ENCODE peak calls at places on chromosomes 6 and 20, in four cellular contexts. B is gastrocnemius medialis, L is heart right ventricle, W is uterus. N is an unnamed sample. For H3K4me1, the result is how much of the 10 kb centered on the place peaks cover.

GRCh38 chr6:137661601-137662000 is 167.4 kb upstream of the OLIG3 start:
- DNase-seq in B (no peak), L (peak), W (no peak), N (no peak)

GRCh38 chr6:12136905-12137304 is 124.8 kb downstream of the HIVEP1 start:
- DNase-seq in B (no peak), L (no peak), W (no peak), N (no peak)

GRCh38 chr20:38334016-38334415 is 12.3 kb upstream of the LBP start:
- DNase-seq in B (no peak), L (no peak), W (no peak), N (no peak)

GRCh38 chr6:45538636-45539035 is 160.9 kb upstream of the SUPT3H start:
- DNase-seq in B (peak), L (peak), W (peak), N (no peak)

GRCh38 chr20:32207211-32207625 is 325 bp downstream of the PLAGL2 start:
- DNase-seq in B (no peak), L (no peak), W (peak), N (no peak)

GRCh38 chr6:76403058-76403457 is 330.6 kb upstream of the IMPG1 start:
- DNase-seq in B (no peak), L (no peak), W (no peak), N (no peak)

GRCh38 chr20:38872491-38873049 is 53.6 kb upstream of the FAM83D start:
- DNase-seq in B (no peak), L (no peak), W (no peak), N (no peak)

GRCh38 chr20:60637801-60638200 is 614.3 kb upstream of the CDH4 start:
- DNase-seq in B (no peak), L (no peak), W (no peak), N (no peak)

GRCh38 chr6:125944434-125944816 is 12.1 kb upstream of the HINT3 start:
- DNase-seq in B (peak), L (peak), W (peak), N (peak)

GRCh38 chr6:137492289-137492688 is 1.9 kb downstream of the OLIG3 start:
- DNase-seq in B (no peak), L (no peak), W (no peak), N (no peak)

DNA sequence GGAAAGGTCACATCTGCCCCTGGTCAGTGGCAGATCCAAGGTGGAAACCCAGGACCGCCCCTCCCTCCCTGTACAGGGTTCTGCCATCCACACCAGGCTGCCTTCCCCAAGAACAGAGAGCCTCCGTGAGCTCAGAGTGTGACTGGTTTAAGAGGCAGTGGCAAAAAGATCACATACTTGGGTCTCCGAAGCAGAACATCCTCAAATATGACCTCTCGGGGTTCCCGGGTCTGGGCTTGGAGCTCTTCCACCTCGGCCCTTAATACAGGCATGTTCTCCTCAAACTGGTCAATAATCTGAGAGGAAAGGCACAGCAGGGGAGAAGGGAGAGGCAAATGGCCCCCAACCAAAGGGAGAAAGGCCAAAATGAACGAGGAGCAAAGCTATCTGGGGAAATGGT is 14.8 kb downstream of the C20orf96 start:
- DNase-seq in B (no peak), L (no peak), W (no peak), N (no peak)
- H3K27ac ChIP-seq in B (no peak), L (no peak), W (no peak), N (no peak)

DNA sequence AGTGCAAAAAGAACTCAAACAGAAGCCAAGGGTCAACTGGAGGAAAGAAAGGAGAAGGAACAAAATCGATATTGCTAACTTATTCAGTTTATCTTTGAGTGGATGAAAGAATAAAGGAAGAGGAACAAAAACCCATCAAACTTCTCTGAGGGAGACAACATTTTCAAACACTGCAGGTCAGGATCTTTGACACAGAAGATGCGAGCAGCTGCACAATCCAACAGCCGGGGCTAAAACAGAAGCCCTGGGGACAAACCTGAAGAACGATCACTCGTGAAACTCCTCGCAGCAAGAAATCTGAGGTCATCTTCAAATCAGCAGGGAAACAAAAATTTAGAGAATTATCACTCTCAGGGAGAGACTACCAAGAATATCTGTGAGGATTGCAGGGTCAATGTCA is 14.2 kb downstream of the SLC23A2 start:
- DNase-seq in B (no peak), L (no peak), W (no peak), N (no peak)
- H3K4me3 ChIP-seq in B (no peak), L (no peak), W (no peak), N (no peak)

GRCh38 chr20:57667924-57668782 is 41.7 kb downstream of the PMEPA1 start:
- DNase-seq in B (no peak), L (no peak), W (no peak), N (no peak)
- H3K4me1 ChIP-seq in B (under half), L (under half), W (under half), N (under half)

GRCh38 chr20:64050261-64051032 is 1.0 kb upstream of the SOX18 start:
- DNase-seq in B (no peak), L (no peak), W (no peak), N (no peak)

GRCh38 chr20:64049060-64049886 is at the start of gene SOX18:
- DNase-seq in B (no peak), L (peak), W (no peak), N (no peak)

GRCh38 chr20:64051033-64051452 is 1.6 kb upstream of the SOX18 start:
- DNase-seq in B (no peak), L (no peak), W (no peak), N (no peak)

GRCh38 chr20:64048402-64049044 is 916 bp downstream of the SOX18 start:
- DNase-seq in B (no peak), L (no peak), W (no peak), N (no peak)

GRCh38 chr20:64049887-64050260 is 435 bp upstream of the SOX18 start:
- DNase-seq in B (no peak), L (peak), W (no peak), N (no peak)
- H3K27ac ChIP-seq in B (peak), L (peak), W (peak), N (no peak)

DNA sequence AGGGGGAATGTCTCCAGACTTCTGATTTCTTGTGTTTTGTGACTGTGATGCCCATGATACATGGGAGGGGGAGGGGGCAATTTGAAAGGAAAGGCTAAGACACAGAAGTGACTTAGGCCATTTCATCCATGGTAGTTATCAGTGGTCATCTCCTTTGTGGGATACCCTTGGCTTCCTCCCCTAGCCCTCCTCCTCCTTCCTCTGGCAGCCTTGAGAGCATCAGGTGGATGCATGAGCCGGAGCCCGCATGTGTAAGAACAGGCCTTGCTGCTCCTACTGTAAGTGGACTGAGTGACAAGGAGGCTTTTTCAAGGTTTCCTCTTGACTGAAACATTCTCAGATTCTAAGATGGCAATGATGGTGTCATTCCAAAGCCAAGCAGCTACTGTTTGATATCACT is 872 bp downstream of the CD83 start:
- DNase-seq in B (no peak), L (no peak), W (no peak), N (no peak)
- H3K4me3 ChIP-seq in B (peak), L (no peak), W (peak), N (no peak)

GRCh38 chr20:48636301-48636700 is 191.5 kb downstream of the PREX1 start:
- DNase-seq in B (no peak), L (no peak), W (no peak), N (no peak)
- H3K4me1 ChIP-seq in B (under half), L (under half), W (under half), N (under half)

GRCh38 chr6:163335671-163336545 is 78.6 kb upstream of the QKI start:
- DNase-seq in B (peak), L (peak), W (peak), N (peak)
- H3K27ac ChIP-seq in B (peak), L (peak), W (peak), N (no peak)

GRCh38 chr20:53778041-53778516 is 184.4 kb upstream of the ZNF217 start:
- DNase-seq in B (peak), L (no peak), W (no peak), N (no peak)

GRCh38 chr20:53776858-53777257 is 183.2 kb upstream of the ZNF217 start:
- DNase-seq in B (no peak), L (no peak), W (no peak), N (no peak)

GRCh38 chr20:53773792-53774371 is 180.2 kb upstream of the ZNF217 start:
- DNase-seq in B (no peak), L (no peak), W (no peak), N (no peak)

GRCh38 chr20:53778736-53779135 is 185.1 kb upstream of the ZNF217 start:
- DNase-seq in B (no peak), L (no peak), W (no peak), N (no peak)

GRCh38 chr20:53774487-53775203 is 181.0 kb upstream of the ZNF217 start:
- DNase-seq in B (no peak), L (peak), W (no peak), N (no peak)
- H3K4me3 ChIP-seq in B (no peak), L (no peak), W (no peak), N (no peak)